ENCODE peak calls at places on chromosomes 2 and 18, in five cellular contexts. One of them, this sample, is unnamed.
A peak's percentile ranks its signal among the peaks of the same experiment; 100 is the strongest.

GRCh38 chr2:44799105-44799504 is 142.4 kb upstream of the SIX3 start:
- DNase-seq in spleen: no peak
- DNase-seq in PC-3: no peak
- DNase-seq in esophagus squamous epithelium: no peak
- DNase-seq in neural progenitor cell: no peak
- DNase-seq in this sample: no peak

GRCh38 chr2:176281267-176281666 is 12.0 kb downstream of the MTX2 start:
- DNase-seq in esophagus squamous epithelium: no peak
- DNase-seq in spleen: no peak
- DNase-seq in PC-3: peak; percentile 59
- DNase-seq in neural progenitor cell: no peak
- DNase-seq in this sample: no peak

GRCh38 chr2:17104454-17104853 is 413.8 kb downstream of the RAD51AP2 start:
- DNase-seq in neural progenitor cell: no peak
- DNase-seq in PC-3: no peak
- DNase-seq in esophagus squamous epithelium: no peak
- DNase-seq in spleen: no peak
- DNase-seq in this sample: no peak

GRCh38 chr2:72915907-72916742 is 1.2 kb upstream of the EMX1 start:
- DNase-seq in neural progenitor cell: peak; percentile 94
- DNase-seq in PC-3: peak; percentile 58
- DNase-seq in spleen: peak; percentile 78
- DNase-seq in esophagus squamous epithelium: no peak
- DNase-seq in this sample: peak; percentile 92

GRCh38 chr2:111119847-111120252 is 864 bp upstream of the BCL2L11 start:
- DNase-seq in esophagus squamous epithelium: no peak
- DNase-seq in spleen: no peak
- DNase-seq in neural progenitor cell: peak; percentile 61
- DNase-seq in PC-3: no peak
- DNase-seq in this sample: no peak

GRCh38 chr18:23355206-23355605 is 97.9 kb upstream of the RIOK3 start:
- DNase-seq in esophagus squamous epithelium: no peak
- DNase-seq in spleen: no peak
- DNase-seq in PC-3: no peak
- DNase-seq in neural progenitor cell: no peak
- DNase-seq in this sample: no peak

GRCh38 chr2:203038586-203038985 is 23.9 kb downstream of the NBEAL1 start:
- DNase-seq in neural progenitor cell: no peak
- DNase-seq in esophagus squamous epithelium: no peak
- DNase-seq in spleen: no peak
- DNase-seq in PC-3: no peak
- DNase-seq in this sample: no peak

GRCh38 chr2:207472343-207473202 is 57.2 kb upstream of the CREB1 start:
- DNase-seq in esophagus squamous epithelium: no peak
- DNase-seq in neural progenitor cell: no peak
- DNase-seq in PC-3: no peak
- DNase-seq in spleen: no peak
- DNase-seq in this sample: no peak

GRCh38 chr2:240767341-240767740 is 52.7 kb downstream of the KIF1A start:
- DNase-seq in PC-3: no peak
- DNase-seq in spleen: no peak
- DNase-seq in esophagus squamous epithelium: no peak
- DNase-seq in neural progenitor cell: no peak
- DNase-seq in this sample: no peak
- H3K9me3 ChIP-seq in PC-3: no peaks in the 10 kb centered on the region
- H3K9me3 ChIP-seq in spleen: no peaks in the 10 kb centered on the region
- H3K9me3 ChIP-seq in esophagus squamous epithelium: no peaks in the 10 kb centered on the region
- H3K9me3 ChIP-seq in neural progenitor cell: no peaks in the 10 kb centered on the region
- H3K9me3 ChIP-seq in this sample: no peaks in the 10 kb centered on the region

DNA sequence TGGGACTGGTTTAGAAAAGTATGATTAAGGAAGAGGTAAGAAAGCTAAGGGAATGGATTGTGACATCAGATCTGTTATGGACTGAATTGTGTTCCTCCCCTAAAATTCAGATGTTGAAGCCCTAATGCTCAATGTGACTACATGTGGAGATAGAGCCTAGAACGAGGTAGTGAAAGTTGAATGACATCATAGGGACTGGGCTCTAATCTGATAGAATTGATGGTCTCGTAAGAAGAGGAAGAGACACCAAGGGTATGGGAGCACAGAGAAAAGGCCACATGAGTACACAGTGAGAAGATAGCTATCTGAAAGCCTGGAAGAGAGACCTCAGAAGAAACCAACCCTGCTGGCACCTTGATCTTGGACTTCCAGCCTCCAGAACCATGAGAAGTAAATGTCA is 178.3 kb downstream of the TRIB2 start:
- DNase-seq in esophagus squamous epithelium: no peak
- DNase-seq in spleen: no peak
- DNase-seq in neural progenitor cell: no peak
- DNase-seq in PC-3: no peak
- DNase-seq in this sample: no peak
- TF ChIP-seq CTCF in esophagus squamous epithelium: no peak
- TF ChIP-seq CTCF in spleen: no peak
- TF ChIP-seq CTCF in neural progenitor cell: no peak
- TF ChIP-seq CTCF in PC-3: no peak
- TF ChIP-seq CTCF in this sample: no peak

GRCh38 chr2:136205615-136206014 is 87.7 kb upstream of the CXCR4 start:
- DNase-seq in spleen: no peak
- DNase-seq in neural progenitor cell: no peak
- DNase-seq in esophagus squamous epithelium: no peak
- DNase-seq in PC-3: no peak
- DNase-seq in this sample: no peak
- H3K9me3 ChIP-seq in spleen: no peaks in the 10 kb centered on the region
- H3K9me3 ChIP-seq in neural progenitor cell: peaks cover 3% of the 10 kb centered on the region
- H3K9me3 ChIP-seq in esophagus squamous epithelium: no peaks in the 10 kb centered on the region
- H3K9me3 ChIP-seq in PC-3: no peaks in the 10 kb centered on the region
- H3K9me3 ChIP-seq in this sample: peaks cover 54% of the 10 kb centered on the region

DNA sequence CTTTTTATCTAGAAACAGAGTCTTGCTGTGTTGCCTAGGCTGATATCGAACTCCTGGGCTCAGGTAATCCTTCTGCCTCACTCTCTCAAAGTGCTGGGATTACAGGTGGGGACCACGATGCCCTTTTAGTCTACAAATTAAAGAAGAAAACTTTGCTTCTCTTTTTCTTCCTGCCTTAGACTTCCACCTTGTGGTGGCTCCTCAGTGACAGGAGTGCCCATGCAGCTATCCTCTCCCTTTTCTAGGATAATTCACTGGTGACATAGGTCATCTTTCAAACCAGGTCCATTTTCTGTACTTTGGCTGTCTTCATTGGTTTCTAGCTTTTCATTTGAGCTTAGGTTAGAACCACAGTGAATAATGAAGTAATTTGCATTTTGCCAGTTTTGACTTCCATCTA is 13.6 kb downstream of the DCAF17 start:
- DNase-seq in PC-3: peak; percentile 25
- DNase-seq in spleen: no peak
- DNase-seq in esophagus squamous epithelium: no peak
- DNase-seq in neural progenitor cell: no peak
- DNase-seq in this sample: no peak
- TF ChIP-seq CTCF in PC-3: peak; percentile 37
- TF ChIP-seq CTCF in spleen: no peak
- TF ChIP-seq CTCF in esophagus squamous epithelium: no peak
- TF ChIP-seq CTCF in neural progenitor cell: peak; percentile 27
- TF ChIP-seq CTCF in this sample: peak; percentile 63

GRCh38 chr2:156430236-156430977 is 5.8 kb upstream of the GPD2 start:
- DNase-seq in spleen: no peak
- DNase-seq in esophagus squamous epithelium: no peak
- DNase-seq in neural progenitor cell: no peak
- DNase-seq in PC-3: no peak
- DNase-seq in this sample: no peak
- H3K9me3 ChIP-seq in spleen: no peaks in the 10 kb centered on the region
- H3K9me3 ChIP-seq in esophagus squamous epithelium: no peaks in the 10 kb centered on the region
- H3K9me3 ChIP-seq in neural progenitor cell: no peaks in the 10 kb centered on the region
- H3K9me3 ChIP-seq in PC-3: no peaks in the 10 kb centered on the region
- H3K9me3 ChIP-seq in this sample: no peaks in the 10 kb centered on the region

GRCh38 chr2:43595603-43596412 is at the start of gene THADA:
- DNase-seq in neural progenitor cell: peak; percentile 99
- DNase-seq in esophagus squamous epithelium: peak; percentile 95
- DNase-seq in spleen: peak; percentile 98
- DNase-seq in PC-3: peak; percentile 99
- DNase-seq in this sample: peak; percentile 99

GRCh38 chr2:43594875-43595274 is 963 bp downstream of the THADA start:
- DNase-seq in neural progenitor cell: no peak
- DNase-seq in PC-3: no peak
- DNase-seq in spleen: no peak
- DNase-seq in esophagus squamous epithelium: no peak
- DNase-seq in this sample: no peak

GRCh38 chr2:43593241-43593640 is 2.6 kb downstream of the THADA start:
- DNase-seq in spleen: no peak
- DNase-seq in neural progenitor cell: no peak
- DNase-seq in esophagus squamous epithelium: no peak
- DNase-seq in PC-3: no peak
- DNase-seq in this sample: no peak

GRCh38 chr2:43592443-43592842 is 3.4 kb downstream of the THADA start:
- DNase-seq in spleen: no peak
- DNase-seq in esophagus squamous epithelium: no peak
- DNase-seq in PC-3: no peak
- DNase-seq in neural progenitor cell: no peak
- DNase-seq in this sample: no peak
- TF ChIP-seq CTCF in spleen: no peak
- TF ChIP-seq CTCF in esophagus squamous epithelium: no peak
- TF ChIP-seq CTCF in PC-3: no peak
- TF ChIP-seq CTCF in neural progenitor cell: no peak
- TF ChIP-seq CTCF in this sample: no peak

DNA sequence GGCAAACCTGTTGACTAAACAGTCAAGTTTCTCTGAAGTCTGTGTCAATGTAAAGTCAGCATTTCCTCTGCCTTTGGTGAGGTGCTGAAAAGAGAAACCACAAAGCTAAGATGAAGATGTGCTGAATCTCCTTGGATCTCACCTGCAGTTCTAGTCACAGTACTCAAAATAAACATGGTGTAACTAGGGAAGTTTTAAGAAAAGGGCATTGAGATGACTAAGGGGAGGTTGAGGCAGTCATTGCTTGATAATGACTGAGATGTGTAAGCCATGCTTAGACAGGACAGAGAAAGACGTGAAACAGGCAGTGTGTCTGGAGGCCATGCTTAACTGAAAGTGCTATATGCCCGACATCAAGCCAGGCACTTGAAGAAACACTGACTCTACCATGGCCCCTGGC is 1010.0 kb upstream of the CELF4 start:
- DNase-seq in PC-3: no peak
- DNase-seq in neural progenitor cell: no peak
- DNase-seq in spleen: no peak
- DNase-seq in esophagus squamous epithelium: no peak
- DNase-seq in this sample: no peak
- H3K9me3 ChIP-seq in PC-3: no peaks in the 10 kb centered on the region
- H3K9me3 ChIP-seq in neural progenitor cell: no peaks in the 10 kb centered on the region
- H3K9me3 ChIP-seq in spleen: no peaks in the 10 kb centered on the region
- H3K9me3 ChIP-seq in esophagus squamous epithelium: no peaks in the 10 kb centered on the region
- H3K9me3 ChIP-seq in this sample: no peaks in the 10 kb centered on the region

DNA sequence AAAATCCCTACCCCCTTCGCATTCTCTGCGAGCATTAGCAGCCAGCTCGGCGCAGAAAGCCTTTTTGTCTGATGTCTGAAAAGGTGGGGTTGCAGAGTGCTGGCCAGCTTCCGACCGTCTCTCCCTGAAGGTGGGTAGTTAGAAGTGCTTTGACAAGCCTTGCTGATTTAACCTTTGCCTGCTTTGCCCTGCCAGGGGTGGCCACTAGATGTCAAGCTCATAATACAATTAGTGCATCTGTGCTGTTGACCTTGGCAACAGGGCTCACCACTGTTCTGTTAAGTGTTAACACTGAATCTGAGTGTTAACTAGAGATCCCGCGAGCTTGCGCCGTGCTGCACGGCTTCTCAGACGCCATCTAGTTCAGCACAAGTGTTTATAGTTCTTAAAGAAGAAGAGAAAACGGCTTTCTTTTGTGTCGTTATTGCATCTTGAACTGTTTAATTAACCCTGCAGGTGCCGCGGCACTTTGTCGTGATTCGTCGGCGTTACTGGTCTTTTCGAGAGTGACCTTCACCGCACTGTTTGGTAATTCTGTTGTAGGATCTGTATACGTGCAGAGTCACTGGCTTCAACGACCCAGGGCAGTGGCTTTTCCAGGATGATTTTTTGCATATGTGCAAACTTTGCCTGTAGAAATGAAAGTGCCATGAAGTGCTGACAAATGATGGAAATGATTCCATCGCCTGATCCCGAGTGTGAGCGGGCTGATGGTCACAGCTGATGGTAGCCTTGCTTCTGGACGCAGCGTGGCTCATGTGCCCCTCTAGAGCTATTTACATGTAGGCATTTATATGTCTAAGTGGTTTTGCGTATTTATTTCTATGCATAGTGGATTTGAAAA is 5.5 kb downstream of the SALL3 start:
- DNase-seq in neural progenitor cell: peak; percentile 82
- DNase-seq in esophagus squamous epithelium: no peak
- DNase-seq in spleen: no peak
- DNase-seq in PC-3: peak; percentile 27
- DNase-seq in this sample: peak; percentile 92
- TF ChIP-seq CTCF in neural progenitor cell: peak; percentile 24
- TF ChIP-seq CTCF in esophagus squamous epithelium: no peak
- TF ChIP-seq CTCF in spleen: no peak
- TF ChIP-seq CTCF in PC-3: peak; percentile 41
- TF ChIP-seq CTCF in this sample: peak; percentile 79